ENCODE peak calls at places on chromosomes 3 and 15, in eight cellular contexts. V, M, P, D, X, Y, O and R are unnamed samples.

GRCh38 chr3:72700106-72700505 is 148.1 kb downstream of the SHQ1 start:
- DNase-seq in O (no peak), D (no peak), M (no peak), V (no peak), Y (no peak), X (no peak), P (no peak), R (no peak)

GRCh38 chr3:183988216-183988790 is 29.4 kb downstream of the ABCC5 start:
- DNase-seq in O (no peak), D (no peak), V (no peak), M (no peak), P (no peak), X (no peak), Y (no peak), R (no peak)

GRCh38 chr15:74540135-74540760 is 772 bp upstream of the ARID3B start:
- DNase-seq in P (no peak), V (peak), X (no peak), D (no peak), M (peak), Y (no peak), O (no peak), R (peak)

GRCh38 chr15:91965501-91966180 is 112.1 kb downstream of the SLCO3A1 start:
- DNase-seq in O (no peak), D (no peak), Y (no peak), V (no peak), X (peak), M (peak), P (no peak), R (no peak)

GRCh38 chr15:70299931-70300858 is 202.5 kb upstream of the TLE3 start:
- DNase-seq in Y (no peak), O (no peak), X (no peak), D (peak), P (peak), M (no peak), V (peak), R (peak)

GRCh38 chr15:65245096-65245849 is 34.0 kb upstream of the CILP start:
- DNase-seq in M (no peak), O (no peak), P (no peak), D (no peak), V (no peak), Y (no peak), X (no peak), R (no peak)

GRCh38 chr15:69976366-69976994 is 121.2 kb downstream of the TLE3 start:
- DNase-seq in X (peak), V (peak), O (no peak), D (no peak), M (peak), P (peak), Y (no peak), R (peak)

GRCh38 chr3:64188810-64189560 is 36.3 kb downstream of the PRICKLE2 start:
- DNase-seq in P (no peak), O (no peak), D (no peak), Y (peak), V (no peak), X (no peak), M (peak), R (no peak)

GRCh38 chr3:14391033-14391432 is 11.4 kb upstream of the SLC6A6 start:
- DNase-seq in O (no peak), D (no peak), Y (no peak), X (peak), M (no peak), P (no peak), V (no peak), R (no peak)

GRCh38 chr3:151750678-151751077 is 17.0 kb downstream of the AADACL2 start:
- DNase-seq in P (no peak), O (no peak), V (no peak), D (no peak), X (no peak), Y (no peak), M (no peak), R (no peak)

GRCh38 chr3:157082305-157082981 is 77.5 kb downstream of the CCNL1 start:
- DNase-seq in X (peak), M (peak), P (no peak), D (no peak), V (no peak), O (no peak), Y (no peak), R (no peak)

GRCh38 chr3:126541628-126542339 is 16.9 kb downstream of the C3orf22 start:
- DNase-seq in X (no peak), M (no peak), P (no peak), D (no peak), V (no peak), Y (no peak), O (no peak), R (no peak)